ENCODE peak calls at places on chromosome 12, in nine cellular contexts. One of them, this sample, is unnamed.

GRCh38 chr12:6953417-6954315 is 2.5 kb downstream of the PTPN6 start:
- DNase-seq in NCI-H1105 treated with DMSO at 0.1 percent for 48 hours: no peak
- DNase-seq in Caki2: no peak
- DNase-seq in foreskin melanocyte: peak; percentile 60
- DNase-seq in heart right ventricle: peak; percentile 79
- DNase-seq in AG04450: no peak
- DNase-seq in IMR-90: no peak
- DNase-seq in HEK293T: no peak
- DNase-seq in NCI-H1417 treated with DMSO at 0.1 percent for 48 hours: no peak
- DNase-seq in this sample: no peak

GRCh38 chr12:18171571-18171970 is 81.6 kb upstream of the RERGL start:
- DNase-seq in heart right ventricle: no peak
- DNase-seq in AG04450: no peak
- DNase-seq in IMR-90: no peak
- DNase-seq in foreskin melanocyte: peak; percentile 95
- DNase-seq in Caki2: no peak
- DNase-seq in NCI-H1417 treated with DMSO at 0.1 percent for 48 hours: no peak
- DNase-seq in HEK293T: no peak
- DNase-seq in NCI-H1105 treated with DMSO at 0.1 percent for 48 hours: no peak
- DNase-seq in this sample: no peak

GRCh38 chr12:125856366-125856765 is 791.1 kb downstream of the AACS start:
- DNase-seq in AG04450: no peak
- DNase-seq in foreskin melanocyte: no peak
- DNase-seq in HEK293T: no peak
- DNase-seq in IMR-90: no peak
- DNase-seq in NCI-H1417 treated with DMSO at 0.1 percent for 48 hours: no peak
- DNase-seq in NCI-H1105 treated with DMSO at 0.1 percent for 48 hours: no peak
- DNase-seq in heart right ventricle: no peak
- DNase-seq in Caki2: no peak
- DNase-seq in this sample: no peak

GRCh38 chr12:131695968-131696367 is 14.9 kb upstream of the SFSWAP start:
- DNase-seq in AG04450: no peak
- DNase-seq in Caki2: no peak
- DNase-seq in NCI-H1417 treated with DMSO at 0.1 percent for 48 hours: no peak
- DNase-seq in NCI-H1105 treated with DMSO at 0.1 percent for 48 hours: no peak
- DNase-seq in IMR-90: no peak
- DNase-seq in HEK293T: no peak
- DNase-seq in foreskin melanocyte: no peak
- DNase-seq in heart right ventricle: no peak
- DNase-seq in this sample: no peak

GRCh38 chr12:107530706-107531105 is 154.9 kb upstream of the PWP1 start:
- DNase-seq in NCI-H1105 treated with DMSO at 0.1 percent for 48 hours: no peak
- DNase-seq in IMR-90: no peak
- DNase-seq in heart right ventricle: no peak
- DNase-seq in NCI-H1417 treated with DMSO at 0.1 percent for 48 hours: no peak
- DNase-seq in Caki2: no peak
- DNase-seq in AG04450: no peak
- DNase-seq in foreskin melanocyte: no peak
- DNase-seq in HEK293T: no peak
- DNase-seq in this sample: no peak

GRCh38 chr12:10960260-10960659 is 21.2 kb upstream of the TAS2R14 start:
- DNase-seq in HEK293T: no peak
- DNase-seq in heart right ventricle: no peak
- DNase-seq in foreskin melanocyte: no peak
- DNase-seq in IMR-90: no peak
- DNase-seq in AG04450: no peak
- DNase-seq in NCI-H1417 treated with DMSO at 0.1 percent for 48 hours: no peak
- DNase-seq in NCI-H1105 treated with DMSO at 0.1 percent for 48 hours: no peak
- DNase-seq in Caki2: no peak
- DNase-seq in this sample: no peak

GRCh38 chr12:109047081-109047805 is 5.1 kb upstream of the USP30 start:
- DNase-seq in NCI-H1105 treated with DMSO at 0.1 percent for 48 hours: no peak
- DNase-seq in IMR-90: peak; percentile 16
- DNase-seq in HEK293T: no peak
- DNase-seq in AG04450: no peak
- DNase-seq in heart right ventricle: no peak
- DNase-seq in Caki2: no peak
- DNase-seq in foreskin melanocyte: no peak
- DNase-seq in NCI-H1417 treated with DMSO at 0.1 percent for 48 hours: no peak
- DNase-seq in this sample: no peak

GRCh38 chr12:107645630-107646333 is 39.8 kb upstream of the PWP1 start:
- DNase-seq in Caki2: no peak
- DNase-seq in NCI-H1417 treated with DMSO at 0.1 percent for 48 hours: peak; percentile 36
- DNase-seq in NCI-H1105 treated with DMSO at 0.1 percent for 48 hours: peak; percentile 93
- DNase-seq in AG04450: no peak
- DNase-seq in heart right ventricle: peak; percentile 56
- DNase-seq in HEK293T: peak; percentile 64
- DNase-seq in IMR-90: no peak
- DNase-seq in foreskin melanocyte: no peak
- DNase-seq in this sample: no peak

GRCh38 chr12:31618228-31619025 is 27.5 kb upstream of the DENND5B start:
- DNase-seq in NCI-H1417 treated with DMSO at 0.1 percent for 48 hours: no peak
- DNase-seq in Caki2: no peak
- DNase-seq in IMR-90: peak; percentile 26
- DNase-seq in HEK293T: no peak
- DNase-seq in AG04450: no peak
- DNase-seq in foreskin melanocyte: no peak
- DNase-seq in NCI-H1105 treated with DMSO at 0.1 percent for 48 hours: no peak
- DNase-seq in heart right ventricle: no peak
- DNase-seq in this sample: no peak

GRCh38 chr12:56839489-56840442 is 76.6 kb downstream of the HSD17B6 start:
- DNase-seq in NCI-H1105 treated with DMSO at 0.1 percent for 48 hours: peak; percentile 10
- DNase-seq in HEK293T: peak; percentile 54
- DNase-seq in foreskin melanocyte: no peak
- DNase-seq in NCI-H1417 treated with DMSO at 0.1 percent for 48 hours: no peak
- DNase-seq in IMR-90: peak; percentile 9
- DNase-seq in Caki2: peak; percentile 17
- DNase-seq in AG04450: no peak
- DNase-seq in heart right ventricle: peak; percentile 38
- DNase-seq in this sample: peak; percentile 66

GRCh38 chr12:46219147-46219891 is 49.5 kb downstream of the SLC38A1 start:
- DNase-seq in NCI-H1105 treated with DMSO at 0.1 percent for 48 hours: no peak
- DNase-seq in HEK293T: no peak
- DNase-seq in heart right ventricle: no peak
- DNase-seq in AG04450: no peak
- DNase-seq in Caki2: no peak
- DNase-seq in foreskin melanocyte: no peak
- DNase-seq in IMR-90: no peak
- DNase-seq in NCI-H1417 treated with DMSO at 0.1 percent for 48 hours: no peak
- DNase-seq in this sample: no peak

GRCh38 chr12:106223485-106224391 is 24.1 kb downstream of the CKAP4 start:
- DNase-seq in NCI-H1105 treated with DMSO at 0.1 percent for 48 hours: peak; percentile 60
- DNase-seq in heart right ventricle: peak; percentile 68
- DNase-seq in AG04450: no peak
- DNase-seq in HEK293T: peak; percentile 88
- DNase-seq in IMR-90: peak; percentile 54
- DNase-seq in foreskin melanocyte: no peak
- DNase-seq in Caki2: peak; percentile 34
- DNase-seq in NCI-H1417 treated with DMSO at 0.1 percent for 48 hours: peak; percentile 31
- DNase-seq in this sample: peak; percentile 82

GRCh38 chr12:91859347-91859746 is 286.3 kb downstream of the BTG1 start:
- DNase-seq in NCI-H1417 treated with DMSO at 0.1 percent for 48 hours: no peak
- DNase-seq in HEK293T: no peak
- DNase-seq in IMR-90: no peak
- DNase-seq in AG04450: no peak
- DNase-seq in NCI-H1105 treated with DMSO at 0.1 percent for 48 hours: no peak
- DNase-seq in Caki2: no peak
- DNase-seq in heart right ventricle: no peak
- DNase-seq in foreskin melanocyte: no peak
- DNase-seq in this sample: no peak

GRCh38 chr12:104182144-104182543 is 33.4 kb upstream of the TXNRD1 start:
- DNase-seq in NCI-H1105 treated with DMSO at 0.1 percent for 48 hours: no peak
- DNase-seq in NCI-H1417 treated with DMSO at 0.1 percent for 48 hours: no peak
- DNase-seq in HEK293T: no peak
- DNase-seq in foreskin melanocyte: no peak
- DNase-seq in IMR-90: peak; percentile 96
- DNase-seq in heart right ventricle: peak; percentile 35
- DNase-seq in AG04450: peak; percentile 87
- DNase-seq in Caki2: no peak
- DNase-seq in this sample: peak; percentile 94

GRCh38 chr12:8950702-8951478 is 1.4 kb upstream of the M6PR start:
- DNase-seq in IMR-90: no peak
- DNase-seq in NCI-H1417 treated with DMSO at 0.1 percent for 48 hours: no peak
- DNase-seq in HEK293T: no peak
- DNase-seq in heart right ventricle: no peak
- DNase-seq in foreskin melanocyte: no peak
- DNase-seq in NCI-H1105 treated with DMSO at 0.1 percent for 48 hours: no peak
- DNase-seq in Caki2: peak; percentile 2
- DNase-seq in AG04450: no peak
- DNase-seq in this sample: no peak

GRCh38 chr12:63036216-63036973 is 101.4 kb upstream of the PPM1H start:
- DNase-seq in HEK293T: no peak
- DNase-seq in NCI-H1105 treated with DMSO at 0.1 percent for 48 hours: peak; percentile 6
- DNase-seq in heart right ventricle: no peak
- DNase-seq in Caki2: no peak
- DNase-seq in foreskin melanocyte: no peak
- DNase-seq in AG04450: no peak
- DNase-seq in NCI-H1417 treated with DMSO at 0.1 percent for 48 hours: peak; percentile 62
- DNase-seq in IMR-90: no peak
- DNase-seq in this sample: no peak

GRCh38 chr12:88142610-88142991 is 494 bp downstream of the TMTC3 start:
- DNase-seq in foreskin melanocyte: no peak
- DNase-seq in NCI-H1417 treated with DMSO at 0.1 percent for 48 hours: peak; percentile 34
- DNase-seq in heart right ventricle: peak; percentile 8
- DNase-seq in HEK293T: peak; percentile 4
- DNase-seq in IMR-90: no peak
- DNase-seq in NCI-H1105 treated with DMSO at 0.1 percent for 48 hours: peak; percentile 57
- DNase-seq in AG04450: no peak
- DNase-seq in Caki2: no peak
- DNase-seq in this sample: no peak

GRCh38 chr12:6468283-6468575 is 2.2 kb downstream of the VAMP1 start:
- DNase-seq in foreskin melanocyte: no peak
- DNase-seq in HEK293T: no peak
- DNase-seq in Caki2: no peak
- DNase-seq in IMR-90: peak; percentile 62
- DNase-seq in heart right ventricle: no peak
- DNase-seq in AG04450: no peak
- DNase-seq in NCI-H1417 treated with DMSO at 0.1 percent for 48 hours: no peak
- DNase-seq in NCI-H1105 treated with DMSO at 0.1 percent for 48 hours: no peak
- DNase-seq in this sample: no peak

GRCh38 chr12:5047094-5047493 is 3.4 kb downstream of the KCNA5 start:
- DNase-seq in AG04450: no peak
- DNase-seq in foreskin melanocyte: no peak
- DNase-seq in heart right ventricle: no peak
- DNase-seq in Caki2: no peak
- DNase-seq in NCI-H1417 treated with DMSO at 0.1 percent for 48 hours: no peak
- DNase-seq in HEK293T: no peak
- DNase-seq in IMR-90: no peak
- DNase-seq in NCI-H1105 treated with DMSO at 0.1 percent for 48 hours: no peak
- DNase-seq in this sample: peak; percentile 93

GRCh38 chr12:125300249-125300648 is 235.0 kb downstream of the AACS start:
- DNase-seq in AG04450: no peak
- DNase-seq in heart right ventricle: no peak
- DNase-seq in foreskin melanocyte: no peak
- DNase-seq in IMR-90: no peak
- DNase-seq in NCI-H1417 treated with DMSO at 0.1 percent for 48 hours: no peak
- DNase-seq in HEK293T: no peak
- DNase-seq in Caki2: no peak
- DNase-seq in NCI-H1105 treated with DMSO at 0.1 percent for 48 hours: no peak
- DNase-seq in this sample: no peak

GRCh38 chr12:77133566-77133965 is 68.2 kb upstream of the E2F7 start:
- DNase-seq in NCI-H1417 treated with DMSO at 0.1 percent for 48 hours: no peak
- DNase-seq in heart right ventricle: peak; percentile 27
- DNase-seq in AG04450: no peak
- DNase-seq in HEK293T: peak; percentile 32
- DNase-seq in Caki2: peak; percentile 47
- DNase-seq in IMR-90: peak; percentile 65
- DNase-seq in NCI-H1105 treated with DMSO at 0.1 percent for 48 hours: no peak
- DNase-seq in foreskin melanocyte: no peak
- DNase-seq in this sample: no peak

GRCh38 chr12:52444647-52445595 is 7.0 kb downstream of the KRT6B start:
- DNase-seq in IMR-90: no peak
- DNase-seq in foreskin melanocyte: no peak
- DNase-seq in AG04450: no peak
- DNase-seq in NCI-H1417 treated with DMSO at 0.1 percent for 48 hours: no peak
- DNase-seq in heart right ventricle: no peak
- DNase-seq in HEK293T: no peak
- DNase-seq in Caki2: no peak
- DNase-seq in NCI-H1105 treated with DMSO at 0.1 percent for 48 hours: no peak
- DNase-seq in this sample: no peak

GRCh38 chr12:89179983-89180382 is 172.3 kb downstream of the DUSP6 start:
- DNase-seq in HEK293T: no peak
- DNase-seq in NCI-H1417 treated with DMSO at 0.1 percent for 48 hours: no peak
- DNase-seq in foreskin melanocyte: no peak
- DNase-seq in IMR-90: peak; percentile 73
- DNase-seq in heart right ventricle: peak; percentile 74
- DNase-seq in AG04450: no peak
- DNase-seq in Caki2: no peak
- DNase-seq in NCI-H1105 treated with DMSO at 0.1 percent for 48 hours: peak; percentile 86
- DNase-seq in this sample: no peak

GRCh38 chr12:120955232-120955631 is 23.1 kb upstream of the HNF1A start:
- DNase-seq in NCI-H1417 treated with DMSO at 0.1 percent for 48 hours: no peak
- DNase-seq in IMR-90: no peak
- DNase-seq in heart right ventricle: no peak
- DNase-seq in HEK293T: no peak
- DNase-seq in NCI-H1105 treated with DMSO at 0.1 percent for 48 hours: no peak
- DNase-seq in foreskin melanocyte: no peak
- DNase-seq in AG04450: no peak
- DNase-seq in Caki2: no peak
- DNase-seq in this sample: no peak

GRCh38 chr12:91272456-91273063 is 89.9 kb upstream of the DCN start:
- DNase-seq in NCI-H1105 treated with DMSO at 0.1 percent for 48 hours: no peak
- DNase-seq in IMR-90: no peak
- DNase-seq in HEK293T: no peak
- DNase-seq in NCI-H1417 treated with DMSO at 0.1 percent for 48 hours: no peak
- DNase-seq in Caki2: no peak
- DNase-seq in heart right ventricle: peak; percentile 41
- DNase-seq in AG04450: no peak
- DNase-seq in foreskin melanocyte: no peak
- DNase-seq in this sample: peak; percentile 79

GRCh38 chr12:31057671-31058070 is 16.0 kb upstream of the DDX11 start:
- DNase-seq in heart right ventricle: no peak
- DNase-seq in AG04450: no peak
- DNase-seq in Caki2: no peak
- DNase-seq in NCI-H1417 treated with DMSO at 0.1 percent for 48 hours: no peak
- DNase-seq in HEK293T: no peak
- DNase-seq in foreskin melanocyte: peak; percentile 50
- DNase-seq in IMR-90: no peak
- DNase-seq in NCI-H1105 treated with DMSO at 0.1 percent for 48 hours: no peak
- DNase-seq in this sample: no peak

GRCh38 chr12:51246254-51246853 is 7.7 kb downstream of the DAZAP2 start:
- DNase-seq in NCI-H1105 treated with DMSO at 0.1 percent for 48 hours: no peak
- DNase-seq in NCI-H1417 treated with DMSO at 0.1 percent for 48 hours: no peak
- DNase-seq in IMR-90: peak; percentile 68
- DNase-seq in heart right ventricle: peak; percentile 29
- DNase-seq in Caki2: no peak
- DNase-seq in foreskin melanocyte: no peak
- DNase-seq in HEK293T: no peak
- DNase-seq in AG04450: no peak
- DNase-seq in this sample: no peak

GRCh38 chr12:48024735-48025134 is 20.5 kb upstream of the COL2A1 start:
- DNase-seq in foreskin melanocyte: no peak
- DNase-seq in HEK293T: no peak
- DNase-seq in IMR-90: no peak
- DNase-seq in AG04450: no peak
- DNase-seq in heart right ventricle: no peak
- DNase-seq in NCI-H1417 treated with DMSO at 0.1 percent for 48 hours: no peak
- DNase-seq in Caki2: no peak
- DNase-seq in NCI-H1105 treated with DMSO at 0.1 percent for 48 hours: no peak
- DNase-seq in this sample: no peak

GRCh38 chr12:65929641-65930040 is 105.4 kb downstream of the HMGA2 start:
- DNase-seq in foreskin melanocyte: no peak
- DNase-seq in Caki2: no peak
- DNase-seq in IMR-90: no peak
- DNase-seq in AG04450: no peak
- DNase-seq in NCI-H1105 treated with DMSO at 0.1 percent for 48 hours: no peak
- DNase-seq in HEK293T: no peak
- DNase-seq in heart right ventricle: no peak
- DNase-seq in NCI-H1417 treated with DMSO at 0.1 percent for 48 hours: no peak
- DNase-seq in this sample: no peak

GRCh38 chr12:6272300-6273208 is 37.9 kb upstream of the PLEKHG6 start:
- DNase-seq in IMR-90: no peak
- DNase-seq in NCI-H1105 treated with DMSO at 0.1 percent for 48 hours: no peak
- DNase-seq in AG04450: no peak
- DNase-seq in Caki2: peak; percentile 21
- DNase-seq in NCI-H1417 treated with DMSO at 0.1 percent for 48 hours: no peak
- DNase-seq in foreskin melanocyte: no peak
- DNase-seq in HEK293T: no peak
- DNase-seq in heart right ventricle: no peak
- DNase-seq in this sample: no peak

GRCh38 chr12:47164730-47165439 is 85.1 kb upstream of the AMIGO2 start:
- DNase-seq in NCI-H1417 treated with DMSO at 0.1 percent for 48 hours: no peak
- DNase-seq in foreskin melanocyte: no peak
- DNase-seq in heart right ventricle: no peak
- DNase-seq in Caki2: no peak
- DNase-seq in AG04450: no peak
- DNase-seq in IMR-90: peak; percentile 83
- DNase-seq in HEK293T: no peak
- DNase-seq in NCI-H1105 treated with DMSO at 0.1 percent for 48 hours: no peak
- DNase-seq in this sample: no peak